ENCODE peak calls at places on chromosome 18, in six cellular contexts. Q, O, S, P, I and M are unnamed samples.

GRCh38 chr18:25898965-25899364 is 191.4 kb downstream of the SS18 start:
- DNase-seq in Q (no peak), O (no peak), S (no peak), P (no peak), I (no peak), M (no peak)

GRCh38 chr18:10442551-10442971 is 11.9 kb upstream of the APCDD1 start:
- DNase-seq in Q (no peak), O (no peak), S (no peak), P (no peak), I (no peak), M (no peak)

GRCh38 chr18:657311-657997 is at the start of gene TYMS:
- DNase-seq in Q (no peak), O (no peak), S (peak; percentile 55), P (peak; percentile 81), I (peak; percentile 74), M (peak; percentile 82)

GRCh38 chr18:46334200-46334553 is 230.0 kb downstream of the HAUS1 start:
- DNase-seq in Q (no peak), O (no peak), S (no peak), P (no peak), I (no peak), M (no peak)

GRCh38 chr18:32308493-32309120 is 118.8 kb downstream of the MEP1B start:
- DNase-seq in Q (no peak), O (no peak), S (no peak), P (peak; percentile 36), I (no peak), M (no peak)

GRCh38 chr18:69843047-69843446 is 104.6 kb downstream of the CD226 start:
- DNase-seq in Q (no peak), O (no peak), S (no peak), P (no peak), I (no peak), M (no peak)

GRCh38 chr18:69085933-69086332 is 288.1 kb downstream of the CCDC102B start:
- DNase-seq in Q (no peak), O (no peak), S (no peak), P (no peak), I (no peak), M (no peak)

GRCh38 chr18:46575851-46576250 is 81.2 kb downstream of the LOXHD1 start:
- DNase-seq in Q (peak; percentile 4), O (no peak), S (no peak), P (no peak), I (no peak), M (no peak)

GRCh38 chr18:63142502-63143045 is 177.0 kb downstream of the BCL2 start:
- DNase-seq in Q (no peak), O (no peak), S (no peak), P (no peak), I (no peak), M (no peak)

GRCh38 chr18:49178736-49179135 is 228.0 kb upstream of the SMAD7 start:
- DNase-seq in Q (no peak), O (no peak), S (peak; percentile 36), P (peak; percentile 10), I (no peak), M (no peak)

GRCh38 chr18:11454021-11454420 is 155.4 kb upstream of the SLC35G4 start:
- DNase-seq in Q (no peak), O (no peak), S (no peak), P (no peak), I (no peak), M (no peak)

GRCh38 chr18:3027301-3027700 is 14.4 kb upstream of the LPIN2 start:
- DNase-seq in Q (no peak), O (no peak), S (no peak), P (no peak), I (no peak), M (no peak)

GRCh38 chr18:63160172-63160995 is 159.2 kb downstream of the BCL2 start:
- DNase-seq in Q (no peak), O (no peak), S (no peak), P (no peak), I (no peak), M (no peak)

GRCh38 chr18:13112982-13113381 is 105.6 kb upstream of the LDLRAD4 start:
- DNase-seq in Q (no peak), O (no peak), S (peak; percentile 81), P (no peak), I (peak; percentile 74), M (no peak)
- TF ChIP-seq CTCF in Q (no peak), O (peak; percentile 49), S (peak; percentile 90), P (no peak), I (peak; percentile 23), M (no peak)

GRCh38 chr18:56298935-56299334 is 339.5 kb downstream of the TXNL1 start:
- DNase-seq in Q (no peak), O (no peak), S (no peak), P (peak; percentile 43), I (no peak), M (no peak)
- TF ChIP-seq CTCF in Q (no peak), O (peak; percentile 51), S (no peak), P (peak; percentile 16), I (no peak), M (no peak)

GRCh38 chr18:35051978-35052377 is 10.8 kb downstream of the MAPRE2 start:
- DNase-seq in Q (no peak), O (no peak), S (no peak), P (no peak), I (no peak), M (no peak)
- TF ChIP-seq CTCF in Q (no peak), O (no peak), S (no peak), P (no peak), I (no peak), M (no peak)

DNA sequence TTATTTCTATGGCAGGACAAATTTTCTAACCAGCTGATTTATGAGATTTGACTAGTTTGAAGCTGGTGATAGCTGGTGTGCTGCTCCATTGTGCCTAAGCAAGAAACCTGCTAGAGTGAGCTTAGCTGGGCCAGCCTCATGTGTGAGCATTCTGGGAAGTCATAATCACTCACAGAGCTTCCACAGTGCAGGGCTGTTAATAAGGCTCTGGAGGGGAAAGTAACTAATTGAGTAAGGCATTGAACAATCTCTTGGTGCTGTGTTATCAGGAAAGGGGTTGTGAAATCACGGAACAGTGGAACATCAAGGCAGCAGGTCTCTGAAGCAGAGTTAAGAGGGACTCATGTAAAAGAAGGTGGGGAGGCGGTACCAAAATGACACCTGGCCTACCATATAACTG is 772.6 kb downstream of the MBD2 start:
- DNase-seq in Q (no peak), O (no peak), S (no peak), P (no peak), I (no peak), M (no peak)
- TF ChIP-seq CTCF in Q (no peak), O (no peak), S (no peak), P (no peak), I (no peak), M (no peak)

DNA sequence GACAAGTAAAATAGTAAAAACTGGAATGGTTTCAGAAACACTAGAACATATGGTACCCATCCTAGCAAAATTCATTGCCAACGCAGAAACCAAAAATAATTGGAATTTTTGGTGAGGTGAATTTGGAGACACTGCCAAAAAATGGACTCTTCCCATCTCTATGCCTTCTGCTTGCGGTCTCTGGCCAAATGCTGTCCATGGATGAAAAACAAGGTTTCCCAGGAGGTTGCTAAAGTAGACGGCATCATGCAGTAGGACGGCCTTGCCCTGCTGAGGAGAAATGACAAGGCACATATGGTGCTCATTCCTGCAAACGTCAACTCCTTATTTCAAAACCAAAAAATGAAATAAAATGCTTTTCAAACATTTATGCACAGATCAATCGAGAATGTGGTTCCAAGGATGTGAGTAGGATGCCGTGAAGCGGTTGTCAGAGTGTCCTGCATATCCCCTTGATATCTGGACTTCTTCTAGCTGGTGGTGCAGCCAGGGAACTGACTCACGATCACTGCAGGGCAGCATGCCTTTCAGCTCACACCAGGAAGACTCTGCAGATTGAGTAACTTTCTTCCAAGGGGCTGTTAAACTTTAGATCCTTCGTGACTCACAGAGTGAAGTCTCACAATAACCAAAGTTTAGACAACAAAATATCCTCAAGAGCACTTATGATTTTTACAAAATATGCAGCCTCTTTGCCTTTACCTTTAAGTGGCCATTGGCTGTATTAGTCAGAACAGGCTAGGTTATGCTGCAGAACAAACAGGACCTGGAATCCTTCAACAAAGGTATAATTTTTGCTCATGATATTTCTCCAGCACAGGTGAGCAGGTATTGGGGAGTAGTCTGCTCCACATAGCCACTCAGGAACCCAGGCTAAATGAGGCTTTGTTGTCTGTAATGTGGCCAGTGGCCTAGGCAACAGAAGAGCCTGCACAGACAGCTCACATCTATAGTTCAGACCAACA is 149.4 kb upstream of the NDUFV2 start:
- DNase-seq in Q (no peak), O (peak; percentile 91), S (no peak), P (no peak), I (no peak), M (no peak)
- TF ChIP-seq CTCF in Q (no peak), O (peak; percentile 43), S (no peak), P (no peak), I (no peak), M (no peak)